ENCODE peak calls at places on chromosome 4, in five cellular contexts. Q is type B pancreatic cell, B is ELR, Z is left cardiac atrium, R is A172. V is an unnamed sample.

GRCh38 chr4:27059446-27059845 is 198.8 kb downstream of the STIM2 start:
- DNase-seq in Q (no peak), B (no peak), Z (no peak), R (no peak), V (no peak)

GRCh38 chr4:141329174-141329569 is 108.5 kb downstream of the ZNF330 start:
- DNase-seq in Q (no peak), B (peak), Z (no peak), R (no peak), V (no peak)

GRCh38 chr4:150140774-150141400 is 62.6 kb downstream of the DCLK2 start:
- DNase-seq in Q (no peak), B (peak), Z (no peak), R (peak), V (peak)

GRCh38 chr4:141680060-141680459 is 43.7 kb downstream of the IL15 start:
- DNase-seq in Q (no peak), B (no peak), Z (no peak), R (no peak), V (no peak)

GRCh38 chr4:52588771-52589591 is 70.1 kb downstream of the USP46 start:
- DNase-seq in Q (no peak), B (peak), Z (no peak), R (no peak), V (peak)

GRCh38 chr4:150315175-150315574 is 236.9 kb downstream of the DCLK2 start:
- DNase-seq in Q (no peak), B (no peak), Z (no peak), R (no peak), V (no peak)

GRCh38 chr4:1171306-1172227 is 816 bp downstream of the SPON2 start:
- DNase-seq in Q (peak), B (no peak), Z (peak), R (no peak), V (peak)

GRCh38 chr4:183503497-183504063 is 1.3 kb upstream of the ING2 start:
- DNase-seq in Q (no peak), B (no peak), Z (no peak), R (peak), V (no peak)

GRCh38 chr4:176841730-176842129 is 49.0 kb upstream of the VEGFC start:
- DNase-seq in Q (no peak), B (peak), Z (no peak), R (peak), V (peak)

GRCh38 chr4:42927946-42928345 is 35.4 kb downstream of the GRXCR1 start:
- DNase-seq in Q (no peak), B (no peak), Z (no peak), R (no peak), V (no peak)

GRCh38 chr4:173253561-173253960 is 80.6 kb downstream of the HMGB2 start:
- DNase-seq in Q (no peak), B (no peak), Z (no peak), R (no peak), V (no peak)

GRCh38 chr4:69073375-69073774 is 22.9 kb upstream of the UGT2B7 start:
- DNase-seq in Q (no peak), B (no peak), Z (no peak), R (no peak), V (no peak)

GRCh38 chr4:134518574-134519217 is 317.1 kb upstream of the PABPC4L start:
- DNase-seq in Q (no peak), B (no peak), Z (no peak), R (no peak), V (no peak)

GRCh38 chr4:17722361-17722710 is 59.1 kb downstream of the FAM184B start:
- DNase-seq in Q (peak), B (no peak), Z (no peak), R (no peak), V (no peak)